ENCODE peak calls at places on chromosomes 2 and 18, in seven cellular contexts. One of them, this sample, is unnamed.

GRCh38 chr2:241009601-241010530 is 11.4 kb downstream of the SNED1 start:
- DNase-seq in DMS 273 treated with DMSO at 0.1 percent for 48 hours: no peak
- DNase-seq in Right ventricle myocardium superior: peak; percentile 73
- DNase-seq in activated naive CD4-positive, alpha-beta T cell: no peak
- DNase-seq in activated CD8-positive, alpha-beta memory T cell treated with anti-CD3 and anti-CD28 coated beads for 48 hours: no peak
- DNase-seq in AG20443: peak; percentile 85
- DNase-seq in endothelial cell of umbilical vein: peak; percentile 77
- DNase-seq in this sample: peak; percentile 68

GRCh38 chr18:3248670-3249359 is 1.2 kb downstream of the MYL12A start:
- DNase-seq in activated naive CD4-positive, alpha-beta T cell: no peak
- DNase-seq in endothelial cell of umbilical vein: peak; percentile 56
- DNase-seq in Right ventricle myocardium superior: no peak
- DNase-seq in DMS 273 treated with DMSO at 0.1 percent for 48 hours: no peak
- DNase-seq in AG20443: no peak
- DNase-seq in activated CD8-positive, alpha-beta memory T cell treated with anti-CD3 and anti-CD28 coated beads for 48 hours: no peak
- DNase-seq in this sample: no peak

GRCh38 chr2:167183916-167184315 is 295.6 kb downstream of the XIRP2 start:
- DNase-seq in AG20443: no peak
- DNase-seq in DMS 273 treated with DMSO at 0.1 percent for 48 hours: peak; percentile 32
- DNase-seq in endothelial cell of umbilical vein: no peak
- DNase-seq in activated naive CD4-positive, alpha-beta T cell: no peak
- DNase-seq in Right ventricle myocardium superior: no peak
- DNase-seq in activated CD8-positive, alpha-beta memory T cell treated with anti-CD3 and anti-CD28 coated beads for 48 hours: no peak
- DNase-seq in this sample: no peak

GRCh38 chr2:51103205-51103604 is 71.3 kb upstream of the NRXN1 start:
- DNase-seq in endothelial cell of umbilical vein: peak; percentile 21
- DNase-seq in Right ventricle myocardium superior: peak; percentile 48
- DNase-seq in activated CD8-positive, alpha-beta memory T cell treated with anti-CD3 and anti-CD28 coated beads for 48 hours: no peak
- DNase-seq in AG20443: no peak
- DNase-seq in DMS 273 treated with DMSO at 0.1 percent for 48 hours: no peak
- DNase-seq in activated naive CD4-positive, alpha-beta T cell: no peak
- DNase-seq in this sample: no peak

GRCh38 chr2:129170570-129170969 is 808.9 kb upstream of the RAB6C start:
- DNase-seq in activated naive CD4-positive, alpha-beta T cell: no peak
- DNase-seq in AG20443: no peak
- DNase-seq in DMS 273 treated with DMSO at 0.1 percent for 48 hours: no peak
- DNase-seq in Right ventricle myocardium superior: no peak
- DNase-seq in endothelial cell of umbilical vein: no peak
- DNase-seq in activated CD8-positive, alpha-beta memory T cell treated with anti-CD3 and anti-CD28 coated beads for 48 hours: no peak
- DNase-seq in this sample: no peak

GRCh38 chr2:39730685-39731302 is 48.3 kb downstream of the THUMPD2 start:
- DNase-seq in DMS 273 treated with DMSO at 0.1 percent for 48 hours: peak; percentile 48
- DNase-seq in endothelial cell of umbilical vein: peak; percentile 50
- DNase-seq in activated naive CD4-positive, alpha-beta T cell: no peak
- DNase-seq in Right ventricle myocardium superior: no peak
- DNase-seq in activated CD8-positive, alpha-beta memory T cell treated with anti-CD3 and anti-CD28 coated beads for 48 hours: no peak
- DNase-seq in AG20443: no peak
- DNase-seq in this sample: no peak

GRCh38 chr2:197273485-197273884 is 37.1 kb downstream of the ANKRD44 start:
- DNase-seq in Right ventricle myocardium superior: peak; percentile 60
- DNase-seq in DMS 273 treated with DMSO at 0.1 percent for 48 hours: peak; percentile 79
- DNase-seq in activated CD8-positive, alpha-beta memory T cell treated with anti-CD3 and anti-CD28 coated beads for 48 hours: no peak
- DNase-seq in AG20443: no peak
- DNase-seq in endothelial cell of umbilical vein: no peak
- DNase-seq in activated naive CD4-positive, alpha-beta T cell: no peak
- DNase-seq in this sample: no peak

GRCh38 chr18:2002178-2002577 is 569.1 kb downstream of the METTL4 start:
- DNase-seq in AG20443: no peak
- DNase-seq in activated CD8-positive, alpha-beta memory T cell treated with anti-CD3 and anti-CD28 coated beads for 48 hours: no peak
- DNase-seq in DMS 273 treated with DMSO at 0.1 percent for 48 hours: no peak
- DNase-seq in Right ventricle myocardium superior: peak; percentile 29
- DNase-seq in endothelial cell of umbilical vein: no peak
- DNase-seq in activated naive CD4-positive, alpha-beta T cell: no peak
- DNase-seq in this sample: no peak

GRCh38 chr2:105782646-105783045 is 37.9 kb downstream of the NCK2 start:
- DNase-seq in activated naive CD4-positive, alpha-beta T cell: no peak
- DNase-seq in endothelial cell of umbilical vein: no peak
- DNase-seq in AG20443: no peak
- DNase-seq in Right ventricle myocardium superior: no peak
- DNase-seq in activated CD8-positive, alpha-beta memory T cell treated with anti-CD3 and anti-CD28 coated beads for 48 hours: no peak
- DNase-seq in DMS 273 treated with DMSO at 0.1 percent for 48 hours: no peak
- DNase-seq in this sample: no peak

GRCh38 chr2:180625006-180625844 is 355.2 kb upstream of the UBE2E3 start:
- DNase-seq in endothelial cell of umbilical vein: peak; percentile 21
- DNase-seq in DMS 273 treated with DMSO at 0.1 percent for 48 hours: no peak
- DNase-seq in Right ventricle myocardium superior: no peak
- DNase-seq in AG20443: peak; percentile 69
- DNase-seq in activated naive CD4-positive, alpha-beta T cell: no peak
- DNase-seq in activated CD8-positive, alpha-beta memory T cell treated with anti-CD3 and anti-CD28 coated beads for 48 hours: no peak
- DNase-seq in this sample: no peak

GRCh38 chr2:221480251-221480650 is 91.9 kb downstream of the EPHA4 start:
- DNase-seq in DMS 273 treated with DMSO at 0.1 percent for 48 hours: no peak
- DNase-seq in endothelial cell of umbilical vein: no peak
- DNase-seq in activated CD8-positive, alpha-beta memory T cell treated with anti-CD3 and anti-CD28 coated beads for 48 hours: no peak
- DNase-seq in activated naive CD4-positive, alpha-beta T cell: no peak
- DNase-seq in Right ventricle myocardium superior: no peak
- DNase-seq in AG20443: no peak
- DNase-seq in this sample: no peak

GRCh38 chr2:138744709-138745108 is 35.5 kb downstream of the NXPH2 start:
- DNase-seq in endothelial cell of umbilical vein: no peak
- DNase-seq in DMS 273 treated with DMSO at 0.1 percent for 48 hours: peak; percentile 29
- DNase-seq in activated naive CD4-positive, alpha-beta T cell: no peak
- DNase-seq in activated CD8-positive, alpha-beta memory T cell treated with anti-CD3 and anti-CD28 coated beads for 48 hours: no peak
- DNase-seq in AG20443: no peak
- DNase-seq in Right ventricle myocardium superior: no peak
- DNase-seq in this sample: no peak

GRCh38 chr2:229980440-229981184 is 58.3 kb downstream of the FBXO36 start:
- DNase-seq in activated CD8-positive, alpha-beta memory T cell treated with anti-CD3 and anti-CD28 coated beads for 48 hours: no peak
- DNase-seq in activated naive CD4-positive, alpha-beta T cell: no peak
- DNase-seq in endothelial cell of umbilical vein: peak; percentile 90
- DNase-seq in AG20443: peak; percentile 76
- DNase-seq in Right ventricle myocardium superior: peak; percentile 82
- DNase-seq in DMS 273 treated with DMSO at 0.1 percent for 48 hours: peak; percentile 71
- DNase-seq in this sample: no peak

GRCh38 chr2:149994057-149994728 is 406.6 kb upstream of the MMADHC start:
- DNase-seq in DMS 273 treated with DMSO at 0.1 percent for 48 hours: no peak
- DNase-seq in endothelial cell of umbilical vein: no peak
- DNase-seq in AG20443: peak; percentile 72
- DNase-seq in activated naive CD4-positive, alpha-beta T cell: no peak
- DNase-seq in activated CD8-positive, alpha-beta memory T cell treated with anti-CD3 and anti-CD28 coated beads for 48 hours: no peak
- DNase-seq in Right ventricle myocardium superior: no peak
- DNase-seq in this sample: no peak

GRCh38 chr2:102206666-102207341 is 20.0 kb downstream of the IL1RL2 start:
- DNase-seq in AG20443: no peak
- DNase-seq in endothelial cell of umbilical vein: no peak
- DNase-seq in Right ventricle myocardium superior: no peak
- DNase-seq in DMS 273 treated with DMSO at 0.1 percent for 48 hours: no peak
- DNase-seq in activated naive CD4-positive, alpha-beta T cell: no peak
- DNase-seq in activated CD8-positive, alpha-beta memory T cell treated with anti-CD3 and anti-CD28 coated beads for 48 hours: no peak
- DNase-seq in this sample: no peak

GRCh38 chr2:205273627-205274026 is 408.7 kb upstream of the NRP2 start:
- DNase-seq in AG20443: no peak
- DNase-seq in activated CD8-positive, alpha-beta memory T cell treated with anti-CD3 and anti-CD28 coated beads for 48 hours: no peak
- DNase-seq in DMS 273 treated with DMSO at 0.1 percent for 48 hours: no peak
- DNase-seq in activated naive CD4-positive, alpha-beta T cell: no peak
- DNase-seq in Right ventricle myocardium superior: no peak
- DNase-seq in endothelial cell of umbilical vein: no peak
- DNase-seq in this sample: no peak

GRCh38 chr18:42048150-42048549 is 93.1 kb downstream of the PIK3C3 start:
- DNase-seq in activated CD8-positive, alpha-beta memory T cell treated with anti-CD3 and anti-CD28 coated beads for 48 hours: no peak
- DNase-seq in DMS 273 treated with DMSO at 0.1 percent for 48 hours: no peak
- DNase-seq in endothelial cell of umbilical vein: peak; percentile 76
- DNase-seq in activated naive CD4-positive, alpha-beta T cell: no peak
- DNase-seq in Right ventricle myocardium superior: no peak
- DNase-seq in AG20443: peak; percentile 60
- DNase-seq in this sample: no peak

GRCh38 chr18:35998967-35999366 is 26.5 kb downstream of the RMP24 start:
- DNase-seq in activated naive CD4-positive, alpha-beta T cell: no peak
- DNase-seq in DMS 273 treated with DMSO at 0.1 percent for 48 hours: no peak
- DNase-seq in Right ventricle myocardium superior: no peak
- DNase-seq in endothelial cell of umbilical vein: peak; percentile 12
- DNase-seq in activated CD8-positive, alpha-beta memory T cell treated with anti-CD3 and anti-CD28 coated beads for 48 hours: no peak
- DNase-seq in AG20443: no peak
- DNase-seq in this sample: no peak

GRCh38 chr2:173090291-173090877 is 14.7 kb downstream of the MAP3K20 start:
- DNase-seq in AG20443: peak; percentile 68
- DNase-seq in endothelial cell of umbilical vein: no peak
- DNase-seq in activated CD8-positive, alpha-beta memory T cell treated with anti-CD3 and anti-CD28 coated beads for 48 hours: no peak
- DNase-seq in DMS 273 treated with DMSO at 0.1 percent for 48 hours: no peak
- DNase-seq in activated naive CD4-positive, alpha-beta T cell: no peak
- DNase-seq in Right ventricle myocardium superior: peak; percentile 50
- DNase-seq in this sample: no peak

GRCh38 chr2:145744541-145745386 is 1224.8 kb upstream of the ZEB2 start:
- DNase-seq in activated naive CD4-positive, alpha-beta T cell: no peak
- DNase-seq in activated CD8-positive, alpha-beta memory T cell treated with anti-CD3 and anti-CD28 coated beads for 48 hours: no peak
- DNase-seq in endothelial cell of umbilical vein: peak; percentile 66
- DNase-seq in DMS 273 treated with DMSO at 0.1 percent for 48 hours: no peak
- DNase-seq in AG20443: peak; percentile 70
- DNase-seq in Right ventricle myocardium superior: no peak
- DNase-seq in this sample: no peak

GRCh38 chr2:26175716-26176615 is 3.1 kb downstream of the GAREM2 start:
- DNase-seq in endothelial cell of umbilical vein: no peak
- DNase-seq in AG20443: no peak
- DNase-seq in Right ventricle myocardium superior: no peak
- DNase-seq in activated CD8-positive, alpha-beta memory T cell treated with anti-CD3 and anti-CD28 coated beads for 48 hours: no peak
- DNase-seq in DMS 273 treated with DMSO at 0.1 percent for 48 hours: no peak
- DNase-seq in activated naive CD4-positive, alpha-beta T cell: no peak
- DNase-seq in this sample: no peak

GRCh38 chr18:34493566-34494358 is 216.3 kb upstream of the DTNA start:
- DNase-seq in DMS 273 treated with DMSO at 0.1 percent for 48 hours: no peak
- DNase-seq in AG20443: peak; percentile 56
- DNase-seq in activated CD8-positive, alpha-beta memory T cell treated with anti-CD3 and anti-CD28 coated beads for 48 hours: no peak
- DNase-seq in Right ventricle myocardium superior: peak; percentile 54
- DNase-seq in activated naive CD4-positive, alpha-beta T cell: no peak
- DNase-seq in endothelial cell of umbilical vein: peak; percentile 13
- DNase-seq in this sample: peak; percentile 15

GRCh38 chr2:105510761-105511669 is 112.2 kb upstream of the FHL2 start:
- DNase-seq in AG20443: no peak
- DNase-seq in activated naive CD4-positive, alpha-beta T cell: no peak
- DNase-seq in Right ventricle myocardium superior: no peak
- DNase-seq in endothelial cell of umbilical vein: peak; percentile 44
- DNase-seq in DMS 273 treated with DMSO at 0.1 percent for 48 hours: no peak
- DNase-seq in activated CD8-positive, alpha-beta memory T cell treated with anti-CD3 and anti-CD28 coated beads for 48 hours: no peak
- DNase-seq in this sample: no peak

GRCh38 chr2:189566046-189566445 is 14.5 kb downstream of the SLC40A1 start:
- DNase-seq in activated CD8-positive, alpha-beta memory T cell treated with anti-CD3 and anti-CD28 coated beads for 48 hours: no peak
- DNase-seq in DMS 273 treated with DMSO at 0.1 percent for 48 hours: no peak
- DNase-seq in Right ventricle myocardium superior: no peak
- DNase-seq in endothelial cell of umbilical vein: peak; percentile 55
- DNase-seq in activated naive CD4-positive, alpha-beta T cell: no peak
- DNase-seq in AG20443: no peak
- DNase-seq in this sample: no peak

GRCh38 chr2:1553671-1554295 is 140.5 kb downstream of the TPO start:
- DNase-seq in DMS 273 treated with DMSO at 0.1 percent for 48 hours: no peak
- DNase-seq in activated naive CD4-positive, alpha-beta T cell: no peak
- DNase-seq in activated CD8-positive, alpha-beta memory T cell treated with anti-CD3 and anti-CD28 coated beads for 48 hours: no peak
- DNase-seq in endothelial cell of umbilical vein: no peak
- DNase-seq in Right ventricle myocardium superior: no peak
- DNase-seq in AG20443: peak; percentile 73
- DNase-seq in this sample: no peak

GRCh38 chr2:178886006-178886405 is 78.8 kb upstream of the TTN start:
- DNase-seq in AG20443: no peak
- DNase-seq in activated naive CD4-positive, alpha-beta T cell: no peak
- DNase-seq in endothelial cell of umbilical vein: no peak
- DNase-seq in DMS 273 treated with DMSO at 0.1 percent for 48 hours: no peak
- DNase-seq in activated CD8-positive, alpha-beta memory T cell treated with anti-CD3 and anti-CD28 coated beads for 48 hours: no peak
- DNase-seq in Right ventricle myocardium superior: no peak
- DNase-seq in this sample: no peak

GRCh38 chr2:119476301-119477117 is 44.9 kb downstream of the TMEM37 start:
- DNase-seq in endothelial cell of umbilical vein: peak; percentile 71
- DNase-seq in activated CD8-positive, alpha-beta memory T cell treated with anti-CD3 and anti-CD28 coated beads for 48 hours: no peak
- DNase-seq in AG20443: peak; percentile 87
- DNase-seq in DMS 273 treated with DMSO at 0.1 percent for 48 hours: peak; percentile 21
- DNase-seq in activated naive CD4-positive, alpha-beta T cell: no peak
- DNase-seq in Right ventricle myocardium superior: peak; percentile 66
- DNase-seq in this sample: peak; percentile 83

GRCh38 chr2:144705328-144706245 is 185.7 kb upstream of the ZEB2 start:
- DNase-seq in DMS 273 treated with DMSO at 0.1 percent for 48 hours: no peak
- DNase-seq in AG20443: no peak
- DNase-seq in activated naive CD4-positive, alpha-beta T cell: no peak
- DNase-seq in activated CD8-positive, alpha-beta memory T cell treated with anti-CD3 and anti-CD28 coated beads for 48 hours: no peak
- DNase-seq in endothelial cell of umbilical vein: no peak
- DNase-seq in Right ventricle myocardium superior: no peak
- DNase-seq in this sample: no peak

GRCh38 chr18:61998957-61999356 is 106.2 kb upstream of the RNF152 start:
- DNase-seq in Right ventricle myocardium superior: no peak
- DNase-seq in activated CD8-positive, alpha-beta memory T cell treated with anti-CD3 and anti-CD28 coated beads for 48 hours: no peak
- DNase-seq in activated naive CD4-positive, alpha-beta T cell: no peak
- DNase-seq in AG20443: peak; percentile 66
- DNase-seq in DMS 273 treated with DMSO at 0.1 percent for 48 hours: no peak
- DNase-seq in endothelial cell of umbilical vein: peak; percentile 95
- DNase-seq in this sample: no peak

GRCh38 chr2:24761866-24762265 is 31.3 kb downstream of the PTRHD1 start:
- DNase-seq in AG20443: no peak
- DNase-seq in Right ventricle myocardium superior: peak; percentile 53
- DNase-seq in endothelial cell of umbilical vein: no peak
- DNase-seq in activated naive CD4-positive, alpha-beta T cell: no peak
- DNase-seq in activated CD8-positive, alpha-beta memory T cell treated with anti-CD3 and anti-CD28 coated beads for 48 hours: no peak
- DNase-seq in DMS 273 treated with DMSO at 0.1 percent for 48 hours: no peak
- DNase-seq in this sample: no peak

GRCh38 chr18:12862467-12862866 is 21.6 kb downstream of the PTPN2 start:
- DNase-seq in activated CD8-positive, alpha-beta memory T cell treated with anti-CD3 and anti-CD28 coated beads for 48 hours: no peak
- DNase-seq in endothelial cell of umbilical vein: no peak
- DNase-seq in DMS 273 treated with DMSO at 0.1 percent for 48 hours: no peak
- DNase-seq in AG20443: no peak
- DNase-seq in Right ventricle myocardium superior: no peak
- DNase-seq in activated naive CD4-positive, alpha-beta T cell: no peak
- DNase-seq in this sample: no peak

GRCh38 chr2:98555681-98556080 is 52.6 kb downstream of the COA5 start:
- DNase-seq in Right ventricle myocardium superior: no peak
- DNase-seq in activated CD8-positive, alpha-beta memory T cell treated with anti-CD3 and anti-CD28 coated beads for 48 hours: no peak
- DNase-seq in activated naive CD4-positive, alpha-beta T cell: no peak
- DNase-seq in endothelial cell of umbilical vein: no peak
- DNase-seq in DMS 273 treated with DMSO at 0.1 percent for 48 hours: no peak
- DNase-seq in AG20443: no peak
- DNase-seq in this sample: no peak

GRCh38 chr2:76180676-76181075 is 470.0 kb upstream of the GCFC2 start:
- DNase-seq in AG20443: no peak
- DNase-seq in endothelial cell of umbilical vein: no peak
- DNase-seq in activated naive CD4-positive, alpha-beta T cell: no peak
- DNase-seq in DMS 273 treated with DMSO at 0.1 percent for 48 hours: no peak
- DNase-seq in Right ventricle myocardium superior: no peak
- DNase-seq in activated CD8-positive, alpha-beta memory T cell treated with anti-CD3 and anti-CD28 coated beads for 48 hours: no peak
- DNase-seq in this sample: no peak

GRCh38 chr18:46891742-46892214 is 25.5 kb downstream of the PIAS2 start:
- DNase-seq in activated CD8-positive, alpha-beta memory T cell treated with anti-CD3 and anti-CD28 coated beads for 48 hours: no peak
- DNase-seq in DMS 273 treated with DMSO at 0.1 percent for 48 hours: no peak
- DNase-seq in endothelial cell of umbilical vein: no peak
- DNase-seq in Right ventricle myocardium superior: no peak
- DNase-seq in activated naive CD4-positive, alpha-beta T cell: no peak
- DNase-seq in AG20443: no peak
- DNase-seq in this sample: peak; percentile 20

GRCh38 chr2:43676322-43677050 is at the start of gene C1GALT1C1L:
- DNase-seq in activated CD8-positive, alpha-beta memory T cell treated with anti-CD3 and anti-CD28 coated beads for 48 hours: peak; percentile 3
- DNase-seq in Right ventricle myocardium superior: peak; percentile 79
- DNase-seq in endothelial cell of umbilical vein: peak; percentile 55
- DNase-seq in AG20443: peak; percentile 84
- DNase-seq in DMS 273 treated with DMSO at 0.1 percent for 48 hours: no peak
- DNase-seq in activated naive CD4-positive, alpha-beta T cell: no peak
- DNase-seq in this sample: peak; percentile 8

This sample was measured in GM12891.